ENCODE peak calls at places on chromosomes 11 and 22, in five cellular contexts. T is upper lobe of right lung; X is CD8-positive, alpha-beta memory T cell; S is lung; M is Caco-2. P is an unnamed sample.

GRCh38 chr11:29183301-29183700 is 833.5 kb downstream of the KCNA4 start:
- DNase-seq in T (no peak), X (no peak), S (no peak), M (no peak), P (no peak)

GRCh38 chr22:50570861-50571260 is 7.4 kb downstream of the CPT1B start:
- DNase-seq in T (no peak), X (no peak), S (no peak), M (no peak), P (no peak)

GRCh38 chr11:84825140-84825539 is 802.0 kb downstream of the DLG2 start:
- DNase-seq in T (no peak), X (no peak), S (no peak), M (no peak), P (no peak)

GRCh38 chr11:133833101-133833898 is 12.0 kb downstream of the SPATA19 start:
- DNase-seq in T (no peak), X (no peak), S (peak; percentile 25), M (no peak), P (no peak)

GRCh38 chr11:2927851-2928604 is 1.2 kb downstream of the PHLDA2 start:
- DNase-seq in T (peak; percentile 63), X (no peak), S (no peak), M (no peak), P (peak; percentile 52)

GRCh38 chr11:43788394-43788793 is 92.2 kb upstream of the ALKBH3 start:
- DNase-seq in T (no peak), X (no peak), S (no peak), M (no peak), P (no peak)

GRCh38 chr11:8722156-8722555 is 39.6 kb downstream of the RPL27A start:
- DNase-seq in T (no peak), X (no peak), S (no peak), M (peak; percentile 87), P (no peak)

GRCh38 chr11:60316317-60316716 is 10.7 kb upstream of the MS4A6E start:
- DNase-seq in T (no peak), X (no peak), S (no peak), M (no peak), P (no peak)

GRCh38 chr11:63613517-63614135 is 607 bp downstream of the PLAAT3 start:
- DNase-seq in T (peak; percentile 79), X (peak; percentile 50), S (peak; percentile 38), M (peak; percentile 44), P (no peak)

GRCh38 chr11:44030276-44030932 is 17.4 kb upstream of the ACCSL start:
- DNase-seq in T (no peak), X (no peak), S (peak; percentile 25), M (no peak), P (no peak)

GRCh38 chr11:326842-327580 is 6.4 kb upstream of the IFITM3 start:
- DNase-seq in T (peak; percentile 83), X (peak; percentile 77), S (peak; percentile 79), M (no peak), P (no peak)

GRCh38 chr11:95577716-95578460 is 211.7 kb downstream of the FAM76B start:
- DNase-seq in T (no peak), X (no peak), S (no peak), M (no peak), P (no peak)

GRCh38 chr11:39374963-39375698 is 2084.3 kb downstream of the LRRC4C start:
- DNase-seq in T (no peak), X (peak; percentile 14), S (no peak), M (no peak), P (no peak)

GRCh38 chr11:57321388-57321995 is 3.3 kb downstream of the TNKS1BP1 start:
- DNase-seq in T (no peak), X (no peak), S (no peak), M (no peak), P (no peak)

GRCh38 chr22:27212617-27213177 is 555.3 kb downstream of the MIAT start:
- DNase-seq in T (no peak), X (no peak), S (peak; percentile 51), M (peak; percentile 63), P (no peak)

GRCh38 chr11:10317281-10317755 is 12.4 kb downstream of the ADM start:
- DNase-seq in T (no peak), X (no peak), S (no peak), M (no peak), P (no peak)

GRCh38 chr22:20114506-20115475 is 1.1 kb upstream of the RANBP1 start:
- DNase-seq in T (no peak), X (no peak), S (no peak), M (no peak), P (no peak)

GRCh38 chr11:119493712-119494111 is 70.7 kb upstream of the THY1 start:
- DNase-seq in T (no peak), X (no peak), S (no peak), M (peak; percentile 82), P (no peak)

GRCh38 chr22:43013355-43014061 is 1.4 kb downstream of the PACSIN2 start:
- DNase-seq in T (no peak), X (no peak), S (no peak), M (no peak), P (no peak)

GRCh38 chr11:9069256-9069655 is 22.1 kb downstream of the SCUBE2 start:
- DNase-seq in T (no peak), X (no peak), S (no peak), M (no peak), P (no peak)

DNA sequence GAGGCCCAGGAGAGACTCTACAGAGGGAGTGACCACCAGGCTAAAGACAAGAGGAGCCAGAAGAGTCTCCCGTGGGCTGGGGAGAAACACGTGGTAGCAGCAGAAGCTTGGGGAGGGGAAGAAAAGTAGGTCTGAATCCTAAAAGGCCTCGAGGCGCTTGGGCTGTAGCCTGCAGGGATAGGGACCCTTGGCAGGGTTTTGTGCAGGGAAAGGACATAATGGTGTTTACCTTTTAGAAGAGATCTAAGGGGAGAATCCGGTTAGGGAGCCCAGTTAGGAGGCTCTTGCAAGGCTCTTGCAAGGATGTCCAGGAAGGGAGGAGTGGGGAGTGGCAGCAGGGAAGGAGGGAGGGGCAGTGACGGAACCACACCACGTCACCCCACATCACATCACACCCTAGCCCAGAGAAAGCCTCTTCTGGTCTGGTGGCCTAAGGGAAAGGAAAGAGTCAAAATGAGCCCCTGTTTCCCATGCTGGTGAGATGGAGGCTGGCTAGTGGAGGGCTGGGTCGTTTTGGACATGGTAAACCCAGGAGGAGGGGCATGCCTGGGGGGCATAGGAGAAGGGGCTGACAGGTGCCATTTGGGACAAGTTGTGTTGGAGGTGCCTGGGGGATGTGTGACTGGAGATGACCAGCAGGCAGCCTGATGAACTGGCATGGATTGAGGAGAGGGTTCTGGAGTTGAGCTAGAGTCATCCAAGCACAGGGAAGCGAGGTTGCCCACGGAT is 6.2 kb upstream of the FAM83F start:
- DNase-seq in T (no peak), X (no peak), S (no peak), M (no peak), P (no peak)
- H3K27me3 ChIP-seq in T (peaks cover 18% of the 10 kb centered on the region), X (peaks cover 3% of the 10 kb centered on the region), S (no peaks in the 10 kb centered on the region), M (no peaks in the 10 kb centered on the region), P (peaks cover 3% of the 10 kb centered on the region)

DNA sequence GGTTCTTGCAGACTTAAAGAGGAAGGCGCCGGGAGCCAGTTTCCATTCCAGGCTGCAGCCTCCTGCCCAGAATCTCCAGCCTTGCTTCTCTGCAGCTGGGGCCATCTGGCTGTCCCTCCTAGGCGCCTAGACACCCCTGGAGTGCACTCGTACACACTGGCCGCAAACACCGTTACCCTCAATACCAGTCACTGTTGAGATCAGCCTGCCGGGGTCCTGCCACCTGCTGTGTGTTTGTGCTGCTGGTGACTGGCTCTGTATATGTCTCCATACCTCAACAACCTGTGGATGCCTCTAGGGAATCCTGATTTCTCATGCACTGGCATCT is 91.7 kb upstream of the TMEM45B start:
- DNase-seq in T (no peak), X (no peak), S (no peak), M (no peak), P (peak; percentile 39)
- H3K27me3 ChIP-seq in T (no peaks in the 10 kb centered on the region), X (no peaks in the 10 kb centered on the region), S (no peaks in the 10 kb centered on the region), M (no peaks in the 10 kb centered on the region), P (no peaks in the 10 kb centered on the region)

DNA sequence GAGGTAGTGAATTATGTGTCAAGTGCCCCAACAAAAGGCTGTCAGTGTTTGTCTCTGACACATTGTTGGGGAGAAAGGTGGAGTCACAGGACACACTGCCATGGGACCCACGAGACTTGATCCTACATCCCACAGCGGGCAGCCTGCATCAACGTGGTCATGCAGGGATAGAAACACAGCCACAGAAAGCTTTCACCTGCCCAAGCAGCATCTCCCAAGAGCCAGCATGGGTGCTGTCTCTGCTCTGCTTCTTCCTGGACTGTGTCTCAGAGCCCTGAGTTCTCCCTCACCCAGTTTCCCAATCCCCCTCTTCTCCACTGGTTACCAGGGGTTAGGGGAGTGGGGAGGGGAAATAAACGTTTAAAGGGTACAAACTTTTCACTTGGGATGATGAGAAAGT is 97.2 kb downstream of the VPREB1 start:
- DNase-seq in T (no peak), X (no peak), S (no peak), M (no peak), P (no peak)
- H3K27me3 ChIP-seq in T (no peaks in the 10 kb centered on the region), X (no peaks in the 10 kb centered on the region), S (no peaks in the 10 kb centered on the region), M (no peaks in the 10 kb centered on the region), P (no peaks in the 10 kb centered on the region)

GRCh38 chr11:125412177-125412496 is 83.9 kb downstream of the FEZ1 start:
- DNase-seq in T (no peak), X (no peak), S (no peak), M (no peak), P (no peak)
- H3K27me3 ChIP-seq in T (peaks cover 13% of the 10 kb centered on the region), X (no peaks in the 10 kb centered on the region), S (no peaks in the 10 kb centered on the region), M (no peaks in the 10 kb centered on the region), P (no peaks in the 10 kb centered on the region)

GRCh38 chr11:7487360-7487759 is 2.1 kb downstream of the OLFML1 start:
- DNase-seq in T (no peak), X (no peak), S (no peak), M (no peak), P (no peak)

GRCh38 chr11:7490054-7490453 is 4.7 kb downstream of the OLFML1 start:
- DNase-seq in T (no peak), X (no peak), S (no peak), M (no peak), P (no peak)

GRCh38 chr11:7486731-7487130 is 1.4 kb downstream of the OLFML1 start:
- DNase-seq in T (no peak), X (no peak), S (no peak), M (no peak), P (no peak)

GRCh38 chr11:7490535-7490934 is 5.2 kb downstream of the OLFML1 start:
- DNase-seq in T (no peak), X (no peak), S (no peak), M (no peak), P (no peak)

GRCh38 chr11:7488681-7489080 is 3.4 kb downstream of the OLFML1 start:
- DNase-seq in T (no peak), X (no peak), S (no peak), M (no peak), P (no peak)
- H3K27me3 ChIP-seq in T (no peaks in the 10 kb centered on the region), X (no peaks in the 10 kb centered on the region), S (no peaks in the 10 kb centered on the region), M (no peaks in the 10 kb centered on the region), P (no peaks in the 10 kb centered on the region)

DNA sequence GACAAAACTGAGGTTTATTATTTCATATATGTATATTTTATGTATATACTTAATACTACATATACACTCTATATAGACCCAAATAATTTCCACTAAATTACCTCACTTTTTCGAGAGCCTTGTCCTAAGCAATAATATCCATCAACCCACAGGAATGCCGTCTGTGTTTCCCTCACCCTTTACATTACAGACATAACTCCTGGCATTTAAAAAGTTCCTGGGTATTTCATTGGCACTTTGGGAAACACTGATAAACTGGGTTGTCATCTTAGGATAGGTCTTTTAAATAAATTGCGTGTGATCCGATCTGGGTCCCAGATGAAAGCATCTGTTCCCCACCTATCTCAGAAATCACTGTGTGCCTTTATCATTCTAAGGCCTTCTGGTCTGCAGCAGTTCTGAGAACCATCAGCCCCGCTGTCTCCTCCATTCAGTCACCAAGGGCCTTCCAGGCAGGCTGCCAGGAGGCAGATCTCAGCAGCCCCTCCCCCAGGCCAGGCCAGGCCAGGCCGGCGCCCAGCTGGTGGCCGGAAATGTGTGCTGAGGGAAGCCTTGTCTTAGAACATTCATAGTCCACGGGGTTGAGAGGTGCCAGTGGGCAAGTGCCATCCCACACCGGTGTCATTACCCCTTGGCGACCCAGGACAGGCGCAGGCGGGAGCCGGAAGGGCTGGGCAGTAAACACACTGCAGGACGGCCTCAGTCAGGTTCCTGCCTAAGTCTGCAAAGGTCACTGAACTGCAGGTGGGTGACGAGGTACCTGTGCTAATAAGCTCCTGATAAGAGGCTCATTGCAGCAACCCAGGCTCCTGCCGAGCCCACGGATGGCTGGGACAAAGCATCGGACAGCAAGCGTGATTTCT is 3.3 kb downstream of the FGF19 start:
- DNase-seq in T (peak; percentile 85), X (no peak), S (peak; percentile 66), M (peak; percentile 72), P (no peak)
- H3K27me3 ChIP-seq in T (peaks cover 80% of the 10 kb centered on the region), X (peaks cover 8% of the 10 kb centered on the region), S (peaks cover 21% of the 10 kb centered on the region), M (no peaks in the 10 kb centered on the region), P (peaks cover 30% of the 10 kb centered on the region)

P was measured in RWPE2.